ENCODE peak calls at places on chromosomes 3 and 15, in four cellular contexts. M, Q, D and G are unnamed samples.

GRCh38 chr3:28739647-28740046 is 391.0 kb upstream of the AZI2 start:
- DNase-seq in Q (no peak), D (no peak), M (no peak), G (no peak)

GRCh38 chr15:75712668-75713337 is at the start of gene CSPG4:
- DNase-seq in M (peak; percentile 46), D (peak; percentile 72), Q (no peak), G (no peak)

GRCh38 chr3:73419179-73419803 is 205.4 kb downstream of the PDZRN3 start:
- DNase-seq in D (no peak), Q (no peak), M (no peak), G (no peak)

GRCh38 chr3:96970211-96970610 is 155.8 kb downstream of the EPHA6 start:
- DNase-seq in M (no peak), D (no peak), Q (no peak), G (no peak)

GRCh38 chr3:119880966-119881365 is 99.1 kb downstream of the NR1I2 start:
- DNase-seq in Q (no peak), D (no peak), M (no peak), G (no peak)

GRCh38 chr3:64352596-64352989 is 127.3 kb upstream of the PRICKLE2 start:
- DNase-seq in M (no peak), Q (no peak), D (no peak), G (no peak)

GRCh38 chr3:172303941-172304558 is 144.2 kb downstream of the GHSR start:
- DNase-seq in Q (no peak), M (no peak), D (no peak), G (no peak)

GRCh38 chr3:194745427-194746184 is 59.9 kb downstream of the FAM43A start:
- DNase-seq in D (no peak), M (no peak), Q (no peak), G (no peak)

GRCh38 chr15:69722924-69723323 is 270.3 kb downstream of the RPLP1 start:
- DNase-seq in Q (no peak), M (no peak), D (no peak), G (no peak)

GRCh38 chr3:122239112-122239511 is 55.6 kb downstream of the CASR start:
- DNase-seq in D (no peak), Q (no peak), M (no peak), G (no peak)

GRCh38 chr3:143150979-143151726 is 31.6 kb downstream of the CHST2 start:
- DNase-seq in Q (no peak), M (no peak), D (peak; percentile 26), G (no peak)

GRCh38 chr3:115819785-115820384 is 196.6 kb downstream of the GAP43 start:
- DNase-seq in M (peak; percentile 65), D (peak; percentile 20), Q (peak; percentile 57), G (peak; percentile 26)

GRCh38 chr3:27043328-27043956 is 325.7 kb downstream of the NEK10 start:
- DNase-seq in D (no peak), Q (no peak), M (no peak), G (no peak)

GRCh38 chr3:3800685-3801509 is 1.7 kb downstream of the LRRN1 start:
- DNase-seq in Q (peak; percentile 61), D (peak; percentile 22), M (no peak), G (no peak)
- H3K27ac ChIP-seq in Q (no peak overlapping the region), D (no peak overlapping the region), M (no peak overlapping the region), G (no peak overlapping the region)

DNA sequence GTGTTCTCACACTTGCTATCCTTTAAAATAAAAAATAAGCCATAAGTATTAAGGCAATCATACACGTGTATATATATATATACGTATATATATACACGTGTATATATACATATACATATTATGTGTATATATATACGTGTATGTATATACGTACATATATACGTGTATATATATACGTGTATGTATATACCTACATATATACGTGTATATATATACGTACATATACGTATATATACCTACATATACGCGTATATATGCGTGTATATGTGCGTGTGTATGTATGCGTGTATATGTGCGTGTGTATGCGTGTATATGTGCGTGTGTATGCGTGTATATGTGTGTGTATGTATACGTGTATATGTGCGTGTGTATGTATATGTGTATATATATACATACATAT is 477.3 kb upstream of the ARRDC4 start:
- DNase-seq in M (no peak), Q (no peak), D (no peak), G (no peak)
- H3K9me3 ChIP-seq in M (peaks cover 21% of the 10 kb centered on the region), Q (no peaks in the 10 kb centered on the region), D (peaks cover 18% of the 10 kb centered on the region), G (no peaks in the 10 kb centered on the region)

DNA sequence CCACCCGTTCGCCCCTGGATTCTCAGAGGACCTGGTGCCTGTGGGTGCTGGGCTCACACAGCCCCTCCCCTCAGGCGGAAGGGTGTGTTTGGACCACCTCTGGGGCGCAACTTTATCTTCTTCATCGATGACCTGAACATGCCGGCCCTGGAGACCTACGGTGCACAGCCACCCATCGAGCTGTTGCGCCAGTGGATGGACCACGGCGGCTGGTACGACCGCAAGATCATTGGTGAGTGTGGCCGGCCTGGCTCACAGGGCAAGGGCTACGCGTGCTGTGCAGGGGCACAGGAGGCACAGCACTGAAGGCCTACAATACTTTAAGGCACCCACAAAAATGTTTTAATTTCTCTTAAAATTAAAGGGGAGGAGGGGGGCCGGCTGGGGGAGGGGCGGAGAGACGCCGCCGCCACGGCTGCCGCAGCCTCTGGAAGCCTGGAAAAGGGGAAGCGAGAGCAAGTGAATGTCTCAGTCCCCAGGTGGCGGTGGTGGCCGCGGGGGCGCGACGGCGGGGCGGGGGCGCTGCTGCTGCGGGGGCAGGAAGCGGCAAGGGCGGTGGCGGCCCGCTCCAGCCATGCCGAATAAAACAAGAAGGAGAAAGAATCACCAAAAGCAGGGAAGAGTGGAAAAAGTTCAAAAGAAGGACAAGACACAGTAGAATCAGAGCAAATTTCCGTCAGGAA is 56.8 kb downstream of the DNAH1 start:
- DNase-seq in Q (no peak), D (peak; percentile 46), M (peak; percentile 23), G (peak; percentile 7)
- H3K27ac ChIP-seq in Q (no peak overlapping the region), D (peak overlapping the region; percentile 40), M (no peak overlapping the region), G (no peak overlapping the region)

DNA sequence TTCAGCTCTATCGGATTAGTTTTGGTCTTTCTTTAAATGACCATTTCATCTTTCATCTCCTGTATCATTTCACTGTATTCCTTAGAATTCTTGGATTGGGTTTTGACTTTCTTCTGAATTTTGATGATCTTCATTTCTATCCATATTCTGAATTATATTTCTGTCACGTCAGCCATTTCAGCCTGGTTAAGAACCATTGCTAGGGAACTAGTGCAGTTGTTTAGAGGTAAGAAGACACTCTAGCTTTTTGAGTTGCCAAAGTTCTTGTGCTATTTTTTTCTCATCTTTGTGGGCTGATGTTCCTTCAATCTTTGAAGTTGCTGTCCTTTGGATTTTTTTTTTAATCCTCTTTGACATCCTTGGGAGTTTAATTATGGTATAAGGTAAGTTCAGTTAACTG is 54.6 kb downstream of the STRIT1 start:
- DNase-seq in Q (no peak), M (no peak), D (no peak), G (no peak)
- H3K9me3 ChIP-seq in Q (no peaks in the 10 kb centered on the region), M (no peaks in the 10 kb centered on the region), D (no peaks in the 10 kb centered on the region), G (no peaks in the 10 kb centered on the region)

DNA sequence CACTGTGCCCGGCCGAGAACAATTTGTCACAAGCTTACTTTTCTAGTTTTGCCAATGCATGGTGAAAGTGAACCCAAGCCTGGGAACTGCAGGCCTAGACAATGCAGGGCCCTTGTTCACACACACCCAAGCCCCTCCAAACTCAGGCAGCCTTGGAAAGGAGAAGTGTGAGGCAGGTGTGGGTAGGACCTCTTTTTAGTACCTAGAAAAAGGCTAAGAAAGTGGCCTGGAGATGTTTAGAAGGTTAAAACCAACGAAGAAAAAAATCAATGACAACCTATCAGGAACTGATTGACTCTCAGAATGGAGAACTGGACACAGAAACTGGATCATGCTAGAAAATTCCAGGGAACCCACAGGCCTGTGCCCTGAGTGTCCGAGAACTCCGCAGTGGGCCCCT is 18.8 kb downstream of the IDH2 start:
- DNase-seq in D (no peak), Q (no peak), M (no peak), G (no peak)
- H3K27ac ChIP-seq in D (no peak overlapping the region), Q (no peak overlapping the region), M (no peak overlapping the region), G (no peak overlapping the region)

DNA sequence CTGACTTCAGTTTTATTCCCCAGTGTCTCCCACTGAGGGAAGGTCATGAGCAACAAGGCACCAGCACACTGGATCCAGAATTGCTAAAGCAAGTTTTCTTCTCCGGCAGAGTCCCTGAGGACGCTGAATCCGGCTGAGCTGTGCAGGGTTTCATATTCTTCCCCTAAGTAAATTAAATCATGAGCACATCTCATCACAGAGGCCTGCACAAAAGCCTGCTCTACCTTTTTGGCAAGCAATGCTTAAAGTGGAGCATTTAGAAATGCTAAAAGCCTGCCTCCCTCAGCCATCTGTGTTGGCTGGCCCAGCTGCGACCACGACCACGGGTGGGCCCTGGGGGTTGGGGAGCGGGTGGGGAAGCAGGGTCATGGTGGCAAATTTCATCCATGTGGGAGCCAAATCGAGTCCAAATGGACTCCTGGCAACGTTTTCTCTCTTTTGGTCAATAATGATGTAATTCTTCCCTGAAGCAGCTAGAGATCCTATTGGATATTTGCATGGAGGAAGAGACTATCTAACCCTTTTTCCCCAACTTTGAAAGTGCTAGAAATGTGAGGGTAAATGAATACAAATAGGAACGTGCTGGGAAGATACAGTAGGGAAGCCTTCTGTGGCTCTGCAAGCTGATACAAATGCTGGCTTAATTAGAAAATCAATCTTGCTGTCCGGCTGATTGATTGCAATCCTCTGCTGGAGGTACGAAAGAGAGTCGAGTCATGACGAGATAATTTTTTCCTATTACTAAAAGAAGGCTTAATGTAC is 532.8 kb upstream of the TBL1XR1 start:
- DNase-seq in D (peak; percentile 61), M (peak; percentile 51), Q (peak; percentile 42), G (no peak)
- H3K9me3 ChIP-seq in D (no peaks in the 10 kb centered on the region), M (no peaks in the 10 kb centered on the region), Q (no peaks in the 10 kb centered on the region), G (no peaks in the 10 kb centered on the region)